ENCODE peak calls at places on chromosome 3, in four cellular contexts. V is PC-3; P is coronary artery; D is CD4-positive, alpha-beta T cell. T is an unnamed sample.
A peak's percentile ranks its signal among the peaks of the same experiment; 100 is the strongest.

GRCh38 chr3:105688821-105689220 is 180.0 kb downstream of the CBLB start:
- DNase-seq in V (no peak), P (no peak), D (no peak), T (no peak)

GRCh38 chr3:33746412-33747116 is 28.5 kb upstream of the CLASP2 start:
- DNase-seq in V (no peak), P (no peak), D (no peak), T (no peak)

GRCh38 chr3:143979813-143980212 is 8.2 kb downstream of the DIPK2A start:
- DNase-seq in V (no peak), P (no peak), D (no peak), T (no peak)

GRCh38 chr3:63325386-63325785 is 47.3 kb downstream of the SYNPR start:
- DNase-seq in V (no peak), P (no peak), D (no peak), T (no peak)

GRCh38 chr3:65597225-65597951 is 441.3 kb downstream of the MAGI1 start:
- DNase-seq in V (no peak), P (no peak), D (no peak), T (no peak)

GRCh38 chr3:11060500-11061251 is 68.1 kb downstream of the SLC6A1 start:
- DNase-seq in V (peak; percentile 83), P (no peak), D (peak; percentile 13), T (no peak)

GRCh38 chr3:33954956-33955355 is 156.5 kb downstream of the PDCD6IP start:
- DNase-seq in V (no peak), P (no peak), D (no peak), T (no peak)

GRCh38 chr3:71681224-71681668 is 44.0 kb downstream of the EIF4E3 start:
- DNase-seq in V (peak; percentile 80), P (no peak), D (no peak), T (no peak)

GRCh38 chr3:155282416-155283091 is 10.9 kb downstream of the STRIT1 start:
- DNase-seq in V (peak; percentile 34), P (no peak), D (no peak), T (no peak)

GRCh38 chr3:16177962-16178627 is 3.6 kb downstream of the GALNT15 start:
- DNase-seq in V (peak; percentile 84), P (peak; percentile 85), D (peak; percentile 51), T (no peak)

GRCh38 chr3:71786551-71786950 is 1.6 kb upstream of the PROK2 start:
- DNase-seq in V (no peak), P (no peak), D (no peak), T (no peak)

GRCh38 chr3:27216955-27217552 is 152.1 kb downstream of the NEK10 start:
- DNase-seq in V (peak; percentile 70), P (no peak), D (no peak), T (no peak)

GRCh38 chr3:58628823-58629562 is 37.6 kb downstream of the FAM3D start:
- DNase-seq in V (peak; percentile 97), P (no peak), D (no peak), T (no peak)

T was measured in vagina.